ENCODE peak calls at places on chromosomes 1 and 21, in nine cellular contexts. One of them, this sample, is unnamed. For H3K36me3, the result is how much of the 10 kb centered on the place peaks cover.

GRCh38 chr1:153379591-153379990 is 4.2 kb upstream of the S100A12 start:
- DNase-seq in fibroblast of lung: no peak
- DNase-seq in Panc1: no peak
- DNase-seq in CD4-positive, alpha-beta memory T cell: no peak
- DNase-seq in thoracic aorta: no peak
- DNase-seq in left ventricle myocardium inferior: no peak
- DNase-seq in GM23338: no peak
- DNase-seq in CD8-positive, alpha-beta memory T cell: no peak
- DNase-seq in Peyer's patch: no peak
- DNase-seq in this sample: no peak

GRCh38 chr21:45768741-45769049 is 125.2 kb downstream of the PCBP3 start:
- DNase-seq in fibroblast of lung: no peak
- DNase-seq in Panc1: peak
- DNase-seq in CD4-positive, alpha-beta memory T cell: no peak
- DNase-seq in thoracic aorta: no peak
- DNase-seq in left ventricle myocardium inferior: no peak
- DNase-seq in GM23338: peak
- DNase-seq in CD8-positive, alpha-beta memory T cell: no peak
- DNase-seq in Peyer's patch: no peak
- DNase-seq in this sample: no peak

GRCh38 chr1:186813420-186813819 is 15.3 kb upstream of the PLA2G4A start:
- DNase-seq in fibroblast of lung: peak
- DNase-seq in Panc1: no peak
- DNase-seq in CD4-positive, alpha-beta memory T cell: no peak
- DNase-seq in thoracic aorta: no peak
- DNase-seq in left ventricle myocardium inferior: no peak
- DNase-seq in GM23338: peak
- DNase-seq in CD8-positive, alpha-beta memory T cell: no peak
- DNase-seq in Peyer's patch: no peak
- DNase-seq in this sample: no peak

GRCh38 chr1:109065137-109065536 is 10.7 kb downstream of the TAF13 start:
- DNase-seq in fibroblast of lung: no peak
- DNase-seq in Panc1: no peak
- DNase-seq in CD4-positive, alpha-beta memory T cell: no peak
- DNase-seq in thoracic aorta: no peak
- DNase-seq in left ventricle myocardium inferior: no peak
- DNase-seq in GM23338: no peak
- DNase-seq in CD8-positive, alpha-beta memory T cell: no peak
- DNase-seq in Peyer's patch: no peak
- DNase-seq in this sample: no peak

GRCh38 chr1:52550447-52550846 is 2.4 kb downstream of the TUT4 start:
- DNase-seq in fibroblast of lung: no peak
- DNase-seq in Panc1: no peak
- DNase-seq in CD4-positive, alpha-beta memory T cell: no peak
- DNase-seq in thoracic aorta: no peak
- DNase-seq in left ventricle myocardium inferior: no peak
- DNase-seq in GM23338: peak
- DNase-seq in CD8-positive, alpha-beta memory T cell: no peak
- DNase-seq in Peyer's patch: no peak
- DNase-seq in this sample: no peak

GRCh38 chr1:205435904-205436573 is 14.2 kb upstream of the LEMD1 start:
- DNase-seq in fibroblast of lung: no peak
- DNase-seq in Panc1: no peak
- DNase-seq in CD4-positive, alpha-beta memory T cell: no peak
- DNase-seq in thoracic aorta: no peak
- DNase-seq in left ventricle myocardium inferior: no peak
- DNase-seq in GM23338: peak
- DNase-seq in CD8-positive, alpha-beta memory T cell: no peak
- DNase-seq in Peyer's patch: peak
- DNase-seq in this sample: no peak

GRCh38 chr1:154611150-154611865 is 3.3 kb upstream of the ADAR start:
- DNase-seq in fibroblast of lung: no peak
- DNase-seq in Panc1: no peak
- DNase-seq in CD4-positive, alpha-beta memory T cell: no peak
- DNase-seq in thoracic aorta: no peak
- DNase-seq in left ventricle myocardium inferior: no peak
- DNase-seq in GM23338: peak
- DNase-seq in CD8-positive, alpha-beta memory T cell: no peak
- DNase-seq in Peyer's patch: no peak
- DNase-seq in this sample: no peak

GRCh38 chr1:88210088-88210825 is 473.8 kb upstream of the PKN2 start:
- DNase-seq in fibroblast of lung: no peak
- DNase-seq in Panc1: no peak
- DNase-seq in CD4-positive, alpha-beta memory T cell: no peak
- DNase-seq in thoracic aorta: no peak
- DNase-seq in left ventricle myocardium inferior: no peak
- DNase-seq in GM23338: no peak
- DNase-seq in CD8-positive, alpha-beta memory T cell: no peak
- DNase-seq in Peyer's patch: no peak
- DNase-seq in this sample: no peak

GRCh38 chr1:40045182-40045581 is 4.7 kb downstream of the CAP1 start:
- DNase-seq in fibroblast of lung: peak
- DNase-seq in Panc1: no peak
- DNase-seq in CD4-positive, alpha-beta memory T cell: no peak
- DNase-seq in thoracic aorta: no peak
- DNase-seq in left ventricle myocardium inferior: no peak
- DNase-seq in GM23338: no peak
- DNase-seq in CD8-positive, alpha-beta memory T cell: no peak
- DNase-seq in Peyer's patch: no peak
- DNase-seq in this sample: no peak

GRCh38 chr21:44029460-44030087 is 17.5 kb downstream of the TRAPPC10 start:
- DNase-seq in fibroblast of lung: no peak
- DNase-seq in Panc1: no peak
- DNase-seq in CD4-positive, alpha-beta memory T cell: no peak
- DNase-seq in thoracic aorta: no peak
- DNase-seq in left ventricle myocardium inferior: no peak
- DNase-seq in GM23338: no peak
- DNase-seq in CD8-positive, alpha-beta memory T cell: no peak
- DNase-seq in Peyer's patch: no peak
- DNase-seq in this sample: no peak

GRCh38 chr1:37471345-37472231 is 2.8 kb upstream of the ZC3H12A start:
- DNase-seq in fibroblast of lung: peak
- DNase-seq in Panc1: peak
- DNase-seq in CD4-positive, alpha-beta memory T cell: no peak
- DNase-seq in thoracic aorta: peak
- DNase-seq in left ventricle myocardium inferior: peak
- DNase-seq in GM23338: peak
- DNase-seq in CD8-positive, alpha-beta memory T cell: no peak
- DNase-seq in Peyer's patch: peak
- DNase-seq in this sample: no peak

GRCh38 chr1:91120421-91120820 is 98.6 kb upstream of the ZNF644 start:
- DNase-seq in fibroblast of lung: no peak
- DNase-seq in Panc1: no peak
- DNase-seq in CD4-positive, alpha-beta memory T cell: no peak
- DNase-seq in thoracic aorta: no peak
- DNase-seq in left ventricle myocardium inferior: no peak
- DNase-seq in GM23338: peak
- DNase-seq in CD8-positive, alpha-beta memory T cell: no peak
- DNase-seq in Peyer's patch: no peak
- DNase-seq in this sample: no peak

GRCh38 chr1:155000475-155000724 is 2.2 kb upstream of the ZBTB7B start:
- DNase-seq in fibroblast of lung: no peak
- DNase-seq in Panc1: no peak
- DNase-seq in CD4-positive, alpha-beta memory T cell: no peak
- DNase-seq in thoracic aorta: no peak
- DNase-seq in left ventricle myocardium inferior: no peak
- DNase-seq in GM23338: no peak
- DNase-seq in CD8-positive, alpha-beta memory T cell: no peak
- DNase-seq in Peyer's patch: peak
- DNase-seq in this sample: no peak

GRCh38 chr1:78831731-78832360 is 174.7 kb downstream of the ADGRL4 start:
- DNase-seq in fibroblast of lung: peak
- DNase-seq in Panc1: no peak
- DNase-seq in CD4-positive, alpha-beta memory T cell: no peak
- DNase-seq in thoracic aorta: no peak
- DNase-seq in left ventricle myocardium inferior: no peak
- DNase-seq in GM23338: no peak
- DNase-seq in CD8-positive, alpha-beta memory T cell: no peak
- DNase-seq in Peyer's patch: no peak
- DNase-seq in this sample: no peak

GRCh38 chr1:112626193-112626592 is 6.6 kb downstream of the CAPZA1 start:
- DNase-seq in fibroblast of lung: no peak
- DNase-seq in Panc1: no peak
- DNase-seq in CD4-positive, alpha-beta memory T cell: no peak
- DNase-seq in thoracic aorta: no peak
- DNase-seq in left ventricle myocardium inferior: no peak
- DNase-seq in GM23338: no peak
- DNase-seq in CD8-positive, alpha-beta memory T cell: no peak
- DNase-seq in Peyer's patch: no peak
- DNase-seq in this sample: no peak

GRCh38 chr1:112626887-112627286 is 7.3 kb downstream of the CAPZA1 start:
- DNase-seq in fibroblast of lung: no peak
- DNase-seq in Panc1: no peak
- DNase-seq in CD4-positive, alpha-beta memory T cell: no peak
- DNase-seq in thoracic aorta: no peak
- DNase-seq in left ventricle myocardium inferior: no peak
- DNase-seq in GM23338: no peak
- DNase-seq in CD8-positive, alpha-beta memory T cell: no peak
- DNase-seq in Peyer's patch: no peak
- DNase-seq in this sample: no peak

GRCh38 chr1:112628516-112628915 is 8.9 kb downstream of the CAPZA1 start:
- DNase-seq in fibroblast of lung: no peak
- DNase-seq in Panc1: no peak
- DNase-seq in CD4-positive, alpha-beta memory T cell: no peak
- DNase-seq in thoracic aorta: no peak
- DNase-seq in left ventricle myocardium inferior: no peak
- DNase-seq in GM23338: no peak
- DNase-seq in CD8-positive, alpha-beta memory T cell: no peak
- DNase-seq in Peyer's patch: no peak
- DNase-seq in this sample: no peak

GRCh38 chr1:112625696-112626095 is 6.1 kb downstream of the CAPZA1 start:
- DNase-seq in fibroblast of lung: peak
- DNase-seq in Panc1: no peak
- DNase-seq in CD4-positive, alpha-beta memory T cell: no peak
- DNase-seq in thoracic aorta: peak
- DNase-seq in left ventricle myocardium inferior: no peak
- DNase-seq in GM23338: no peak
- DNase-seq in CD8-positive, alpha-beta memory T cell: no peak
- DNase-seq in Peyer's patch: no peak
- DNase-seq in this sample: no peak

DNA sequence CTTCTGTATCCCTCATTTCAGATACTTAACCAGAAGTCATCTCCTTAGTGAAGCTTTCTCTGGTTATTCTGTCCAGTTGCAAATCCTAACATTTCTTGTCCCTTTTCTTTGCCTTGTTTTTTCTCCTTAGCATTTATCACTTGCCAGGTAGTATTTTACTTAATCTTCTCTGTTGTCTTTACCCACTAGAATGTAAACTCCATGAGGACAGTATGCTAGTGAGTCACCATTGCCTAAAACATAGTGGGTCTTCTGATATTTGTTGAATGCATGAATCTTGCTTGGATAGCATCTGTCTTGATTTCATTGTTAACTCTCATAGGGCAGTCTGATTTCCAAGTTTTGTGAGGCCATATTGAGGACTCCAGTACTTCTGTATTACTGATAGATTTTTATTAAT is 9.6 kb downstream of the CAPZA1 start:
- DNase-seq in fibroblast of lung: no peak
- DNase-seq in Panc1: no peak
- DNase-seq in CD4-positive, alpha-beta memory T cell: no peak
- DNase-seq in thoracic aorta: no peak
- DNase-seq in left ventricle myocardium inferior: no peak
- DNase-seq in GM23338: no peak
- DNase-seq in CD8-positive, alpha-beta memory T cell: no peak
- DNase-seq in Peyer's patch: no peak
- DNase-seq in this sample: no peak
- H3K36me3 ChIP-seq in fibroblast of lung: under half
- H3K36me3 ChIP-seq in Panc1: under half
- H3K36me3 ChIP-seq in CD4-positive, alpha-beta memory T cell: under half
- H3K36me3 ChIP-seq in thoracic aorta: under half
- H3K36me3 ChIP-seq in left ventricle myocardium inferior: under half
- H3K36me3 ChIP-seq in GM23338: under half
- H3K36me3 ChIP-seq in CD8-positive, alpha-beta memory T cell: under half
- H3K36me3 ChIP-seq in Peyer's patch: under half
- H3K36me3 ChIP-seq in this sample: under half

DNA sequence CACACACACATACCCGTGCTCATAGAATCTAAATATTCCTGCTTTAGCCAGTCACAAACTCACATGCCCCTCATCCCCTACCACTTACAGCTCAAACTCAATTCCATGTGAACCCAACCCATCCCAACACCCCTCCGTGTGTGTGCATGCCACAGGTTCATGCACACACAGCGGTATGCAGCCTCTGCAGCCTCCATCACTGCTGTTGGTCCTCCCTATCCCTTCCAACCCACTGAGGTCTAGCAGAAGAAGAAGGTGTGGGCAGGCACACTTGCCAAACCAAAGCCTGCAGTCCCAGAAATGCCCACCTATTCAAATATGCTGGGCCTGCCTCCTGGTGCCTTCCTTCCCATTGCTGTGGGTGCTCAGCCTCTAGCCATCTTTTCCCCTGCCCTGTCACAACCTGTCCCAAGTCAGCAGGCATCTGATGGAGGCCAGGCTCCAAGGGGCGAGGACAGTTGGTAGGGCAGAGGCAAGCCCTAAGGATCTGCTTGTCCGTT is 26.2 kb downstream of the SLC2A1 start:
- DNase-seq in fibroblast of lung: no peak
- DNase-seq in Panc1: no peak
- DNase-seq in CD4-positive, alpha-beta memory T cell: no peak
- DNase-seq in thoracic aorta: no peak
- DNase-seq in left ventricle myocardium inferior: no peak
- DNase-seq in GM23338: no peak
- DNase-seq in CD8-positive, alpha-beta memory T cell: no peak
- DNase-seq in Peyer's patch: peak
- DNase-seq in this sample: no peak
- H3K36me3 ChIP-seq in fibroblast of lung: under half
- H3K36me3 ChIP-seq in Panc1: under half
- H3K36me3 ChIP-seq in CD4-positive, alpha-beta memory T cell: under half
- H3K36me3 ChIP-seq in thoracic aorta: under half
- H3K36me3 ChIP-seq in left ventricle myocardium inferior: under half
- H3K36me3 ChIP-seq in GM23338: under half
- H3K36me3 ChIP-seq in CD8-positive, alpha-beta memory T cell: under half
- H3K36me3 ChIP-seq in Peyer's patch: under half
- H3K36me3 ChIP-seq in this sample: under half

DNA sequence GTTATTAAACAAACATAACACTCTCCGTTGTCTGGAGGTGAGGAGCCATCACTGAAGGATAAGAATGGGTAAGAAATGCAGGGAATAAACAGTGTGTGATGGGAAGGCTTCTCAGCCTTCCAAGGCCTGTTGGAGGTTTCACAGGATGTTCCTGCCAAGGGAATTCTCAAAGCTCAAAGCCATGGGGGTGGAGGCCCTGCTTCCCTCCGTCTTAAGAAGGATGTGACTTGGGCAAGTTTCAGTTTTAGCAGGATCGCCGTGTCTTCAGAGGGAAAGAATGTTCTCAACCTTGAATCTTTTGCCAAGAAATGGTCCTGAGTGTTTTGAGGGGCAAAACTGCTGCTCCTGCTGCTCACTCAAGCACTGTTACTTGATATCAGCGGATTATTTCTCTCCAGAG is 41.7 kb upstream of the IL20 start:
- DNase-seq in fibroblast of lung: peak
- DNase-seq in Panc1: no peak
- DNase-seq in CD4-positive, alpha-beta memory T cell: no peak
- DNase-seq in thoracic aorta: no peak
- DNase-seq in left ventricle myocardium inferior: peak
- DNase-seq in GM23338: no peak
- DNase-seq in CD8-positive, alpha-beta memory T cell: no peak
- DNase-seq in Peyer's patch: no peak
- DNase-seq in this sample: no peak
- H3K36me3 ChIP-seq in fibroblast of lung: under half
- H3K36me3 ChIP-seq in Panc1: under half
- H3K36me3 ChIP-seq in CD4-positive, alpha-beta memory T cell: under half
- H3K36me3 ChIP-seq in thoracic aorta: under half
- H3K36me3 ChIP-seq in left ventricle myocardium inferior: under half
- H3K36me3 ChIP-seq in GM23338: under half
- H3K36me3 ChIP-seq in CD8-positive, alpha-beta memory T cell: under half
- H3K36me3 ChIP-seq in Peyer's patch: under half
- H3K36me3 ChIP-seq in this sample: under half

GRCh38 chr1:54624466-54625464 is 1.4 kb upstream of the FAM151A start:
- DNase-seq in fibroblast of lung: no peak
- DNase-seq in Panc1: no peak
- DNase-seq in CD4-positive, alpha-beta memory T cell: no peak
- DNase-seq in thoracic aorta: no peak
- DNase-seq in left ventricle myocardium inferior: no peak
- DNase-seq in GM23338: no peak
- DNase-seq in CD8-positive, alpha-beta memory T cell: no peak
- DNase-seq in Peyer's patch: peak
- DNase-seq in this sample: no peak
- H3K36me3 ChIP-seq in fibroblast of lung: under half
- H3K36me3 ChIP-seq in Panc1: under half
- H3K36me3 ChIP-seq in CD4-positive, alpha-beta memory T cell: under half
- H3K36me3 ChIP-seq in thoracic aorta: under half
- H3K36me3 ChIP-seq in left ventricle myocardium inferior: under half
- H3K36me3 ChIP-seq in GM23338: under half
- H3K36me3 ChIP-seq in CD8-positive, alpha-beta memory T cell: under half
- H3K36me3 ChIP-seq in Peyer's patch: under half
- H3K36me3 ChIP-seq in this sample: under half

This sample was measured in esophagus squamous epithelium.